ENCODE peak calls at places on chromosomes 7 and 10, in ten cellular contexts. C is cardiac muscle cell; M is spleen; W is A549; N is CD8-positive, alpha-beta memory T cell; T is PC-3; D is heart left ventricle; P is prostate gland; S is CD8-positive, alpha-beta T cell; J is heart right ventricle. I is an unnamed sample.

GRCh38 chr7:80172387-80172786 is 37.8 kb downstream of the GNAI1 start:
- DNase-seq in C (no peak), M (no peak), W (no peak), N (no peak), T (no peak), D (no peak), P (no peak), S (no peak), J (no peak), I (no peak)

GRCh38 chr10:80737209-80737608 is 199.5 kb downstream of the SH2D4B start:
- DNase-seq in C (no peak), M (no peak), W (no peak), N (no peak), T (no peak), D (no peak), P (no peak), S (no peak), J (no peak), I (no peak)

GRCh38 chr10:120396228-120396627 is 60.8 kb upstream of the PLPP4 start:
- DNase-seq in C (no peak), M (no peak), W (no peak), N (no peak), T (no peak), D (no peak), P (no peak), S (no peak), J (no peak), I (no peak)

GRCh38 chr10:125409756-125410155 is 249.4 kb upstream of the CTBP2 start:
- DNase-seq in C (no peak), M (no peak), W (no peak), N (no peak), T (no peak), D (no peak), P (no peak), S (no peak), J (no peak), I (no peak)

GRCh38 chr7:155369766-155370165 is 72.1 kb downstream of the INSIG1 start:
- DNase-seq in C (no peak), M (peak; percentile 47), W (no peak), N (no peak), T (no peak), D (no peak), P (no peak), S (no peak), J (no peak), I (no peak)

GRCh38 chr7:672891-673290 is 53.6 kb upstream of the DNAAF5 start:
- DNase-seq in C (no peak), M (peak; percentile 13), W (no peak), N (no peak), T (no peak), D (no peak), P (no peak), S (no peak), J (no peak), I (no peak)

GRCh38 chr10:79014796-79015195 is 54.0 kb upstream of the ZMIZ1 start:
- DNase-seq in C (no peak), M (peak; percentile 62), W (no peak), N (no peak), T (no peak), D (no peak), P (no peak), S (no peak), J (no peak), I (no peak)

GRCh38 chr7:23476286-23477169 is 6.2 kb upstream of the IGF2BP3 start:
- DNase-seq in C (no peak), M (no peak), W (no peak), N (no peak), T (no peak), D (no peak), P (no peak), S (no peak), J (no peak), I (no peak)

GRCh38 chr10:6174201-6174874 is 28.4 kb upstream of the PFKFB3 start:
- DNase-seq in C (no peak), M (no peak), W (no peak), N (no peak), T (no peak), D (no peak), P (no peak), S (no peak), J (peak; percentile 38), I (no peak)

GRCh38 chr7:2542011-2542923 is 13.1 kb downstream of the BRAT1 start:
- DNase-seq in C (no peak), M (no peak), W (no peak), N (no peak), T (no peak), D (no peak), P (no peak), S (no peak), J (no peak), I (no peak)

GRCh38 chr7:99324966-99325596 is 617 bp upstream of the ARPC1A start:
- DNase-seq in C (no peak), M (peak; percentile 79), W (no peak), N (no peak), T (no peak), D (no peak), P (no peak), S (no peak), J (no peak), I (no peak)

GRCh38 chr7:45007571-45008328 is 7.7 kb downstream of the CCM2 start:
- DNase-seq in C (no peak), M (no peak), W (no peak), N (no peak), T (no peak), D (no peak), P (no peak), S (no peak), J (no peak), I (no peak)

GRCh38 chr10:37819797-37820196 is 37.6 kb downstream of the ZNF248 start:
- DNase-seq in C (no peak), M (no peak), W (no peak), N (no peak), T (no peak), D (no peak), P (no peak), S (no peak), J (no peak), I (no peak)

GRCh38 chr10:37813763-37814162 is 43.6 kb downstream of the ZNF248 start:
- DNase-seq in C (no peak), M (no peak), W (no peak), N (no peak), T (no peak), D (no peak), P (no peak), S (no peak), J (no peak), I (no peak)

GRCh38 chr10:37821237-37821636 is 36.2 kb downstream of the ZNF248 start:
- DNase-seq in C (no peak), M (no peak), W (no peak), N (no peak), T (no peak), D (no peak), P (no peak), S (no peak), J (no peak), I (no peak)

GRCh38 chr10:37812290-37812689 is 45.1 kb downstream of the ZNF248 start:
- DNase-seq in C (no peak), M (no peak), W (no peak), N (no peak), T (no peak), D (no peak), P (no peak), S (no peak), J (no peak), I (no peak)

GRCh38 chr10:37816290-37816689 is 41.1 kb downstream of the ZNF248 start:
- DNase-seq in C (no peak), M (no peak), W (no peak), N (no peak), T (no peak), D (no peak), P (no peak), S (no peak), J (no peak), I (no peak)
- H3K9me3 ChIP-seq in C (peaks cover 2% of the 10 kb centered on the region), M (peaks cover 98% of the 10 kb centered on the region), W (peaks cover 68% of the 10 kb centered on the region), N (peaks cover 7% of the 10 kb centered on the region), T (peaks cover 54% of the 10 kb centered on the region), D (peaks cover 66% of the 10 kb centered on the region), P (no peaks in the 10 kb centered on the region), S (no peaks in the 10 kb centered on the region), J (peaks cover 98% of the 10 kb centered on the region), I (no peaks in the 10 kb centered on the region)

GRCh38 chr10:3514691-3515090 is 270.3 kb downstream of the KLF6 start:
- DNase-seq in C (no peak), M (no peak), W (no peak), N (no peak), T (no peak), D (peak; percentile 48), P (no peak), S (no peak), J (no peak), I (no peak)
- H3K27ac ChIP-seq in C (no peak overlapping the region), M (no peak overlapping the region), W (no peak overlapping the region), N (no peak overlapping the region), T (no peak overlapping the region), D (no peak overlapping the region), P (no peak overlapping the region), S (no peak overlapping the region), J (no peak overlapping the region), I (no peak overlapping the region)

DNA sequence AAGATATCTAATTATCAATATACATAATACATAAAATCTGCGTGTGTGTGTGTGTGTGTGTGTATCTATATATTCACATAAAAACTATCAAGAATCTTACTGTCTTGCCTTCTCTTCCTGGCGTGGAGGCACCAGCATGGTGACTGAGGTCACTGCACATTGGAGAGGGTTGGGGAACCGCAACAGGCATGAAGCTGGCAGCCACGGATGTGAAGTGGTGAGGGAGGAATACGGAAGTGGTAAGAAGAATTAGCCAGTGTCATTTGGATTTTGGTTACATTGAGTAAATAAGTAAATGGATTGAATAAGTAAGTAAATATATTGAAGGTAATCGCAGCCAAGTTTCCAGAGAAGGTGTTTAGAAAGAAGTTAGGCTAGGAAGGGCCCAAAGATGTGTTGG is 85.1 kb downstream of the TRIM24 start:
- DNase-seq in C (no peak), M (no peak), W (no peak), N (no peak), T (peak; percentile 5), D (no peak), P (no peak), S (no peak), J (no peak), I (no peak)
- H3K9me3 ChIP-seq in C (no peaks in the 10 kb centered on the region), M (no peaks in the 10 kb centered on the region), W (no peaks in the 10 kb centered on the region), N (no peaks in the 10 kb centered on the region), T (no peaks in the 10 kb centered on the region), D (no peaks in the 10 kb centered on the region), P (no peaks in the 10 kb centered on the region), S (no peaks in the 10 kb centered on the region), J (no peaks in the 10 kb centered on the region), I (no peaks in the 10 kb centered on the region)

DNA sequence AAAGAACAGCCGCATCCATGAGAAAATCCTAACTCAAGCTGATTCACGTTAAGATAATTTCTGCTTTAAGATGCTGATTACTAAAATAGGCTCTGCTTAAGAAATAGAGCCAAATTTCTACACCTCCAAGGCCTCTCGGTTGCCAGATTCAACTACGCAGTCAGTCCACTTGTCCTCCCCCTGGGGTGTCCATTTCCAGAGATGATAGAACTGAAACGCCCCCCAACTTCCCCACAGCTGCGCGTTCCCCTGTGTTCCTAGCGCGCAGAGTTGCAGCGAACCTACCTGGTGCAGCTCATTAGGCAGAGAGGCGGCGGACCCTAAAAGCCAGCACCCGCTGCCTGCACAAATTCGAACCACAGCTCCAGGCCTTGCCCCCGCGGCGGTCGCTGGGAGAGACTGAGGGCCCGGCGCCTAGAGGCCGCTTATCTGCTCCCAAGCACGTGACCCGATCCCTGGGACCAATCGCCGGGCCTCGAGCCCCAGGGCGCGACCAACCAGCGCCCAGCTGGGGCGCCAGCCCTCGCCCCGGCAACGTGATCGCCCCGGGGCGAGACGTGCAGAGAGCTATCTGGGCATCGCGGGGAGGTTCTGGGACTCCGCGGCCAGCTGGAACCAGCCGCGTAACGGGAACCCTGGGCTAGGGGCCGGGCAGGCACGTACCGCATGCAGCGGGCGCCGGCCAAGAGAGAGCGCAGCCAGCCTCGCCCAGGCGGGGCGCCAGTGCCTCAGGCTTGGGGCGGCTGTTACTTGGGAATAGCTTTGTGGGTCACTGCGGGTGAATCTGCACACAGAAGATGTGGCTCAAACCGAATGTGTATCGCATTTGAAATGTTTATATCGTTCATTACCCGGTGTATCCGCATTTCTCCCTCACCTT is at the start of gene PPP1R3C:
- DNase-seq in C (peak; percentile 93), M (peak; percentile 86), W (peak; percentile 93), N (no peak), T (no peak), D (peak; percentile 96), P (peak; percentile 88), S (peak; percentile 20), J (peak; percentile 90), I (peak; percentile 95)
- H3K27ac ChIP-seq in C (peak within 1 kb of the TSS; percentile 58), M (peak within 1 kb of the TSS; percentile 55), W (peak within 1 kb of the TSS; percentile 84), N (no peak within 1 kb of the TSS), T (no peak within 1 kb of the TSS), D (peak within 1 kb of the TSS; percentile 89), P (peak within 1 kb of the TSS; percentile 58), S (no peak within 1 kb of the TSS), J (peak within 1 kb of the TSS; percentile 88), I (peak within 1 kb of the TSS; percentile 81)